ENCODE peak calls at places on chromosome 21, in six cellular contexts. One of them, this sample, is unnamed.

GRCh38 chr21:25283720-25284119 is 323.6 kb downstream of the MRPL39 start:
- DNase-seq in HFF-Myc: no peak
- DNase-seq in foreskin fibroblast: peak
- DNase-seq in upper lobe of left lung: no peak
- DNase-seq in choroid plexus epithelial cell: peak
- DNase-seq in left ventricle myocardium inferior: no peak
- DNase-seq in this sample: peak

GRCh38 chr21:15063821-15064575 is 802 bp downstream of the NRIP1 start:
- DNase-seq in HFF-Myc: no peak
- DNase-seq in foreskin fibroblast: peak
- DNase-seq in upper lobe of left lung: peak
- DNase-seq in choroid plexus epithelial cell: peak
- DNase-seq in left ventricle myocardium inferior: peak
- DNase-seq in this sample: peak

GRCh38 chr21:32978346-32979270 is 47.1 kb upstream of the OLIG2 start:
- DNase-seq in HFF-Myc: no peak
- DNase-seq in foreskin fibroblast: no peak
- DNase-seq in upper lobe of left lung: no peak
- DNase-seq in choroid plexus epithelial cell: no peak
- DNase-seq in left ventricle myocardium inferior: no peak
- DNase-seq in this sample: no peak

GRCh38 chr21:40471103-40471502 is 375.9 kb downstream of the DSCAM start:
- DNase-seq in HFF-Myc: no peak
- DNase-seq in foreskin fibroblast: no peak
- DNase-seq in upper lobe of left lung: no peak
- DNase-seq in choroid plexus epithelial cell: no peak
- DNase-seq in left ventricle myocardium inferior: no peak
- DNase-seq in this sample: no peak

GRCh38 chr21:44255519-44255981 is 6.1 kb downstream of the DNMT3L start:
- DNase-seq in HFF-Myc: no peak
- DNase-seq in foreskin fibroblast: peak
- DNase-seq in upper lobe of left lung: no peak
- DNase-seq in choroid plexus epithelial cell: peak
- DNase-seq in left ventricle myocardium inferior: no peak
- DNase-seq in this sample: no peak

GRCh38 chr21:14251336-14251735 is 35.4 kb downstream of the RBM11 start:
- DNase-seq in HFF-Myc: no peak
- DNase-seq in foreskin fibroblast: no peak
- DNase-seq in upper lobe of left lung: no peak
- DNase-seq in choroid plexus epithelial cell: no peak
- DNase-seq in left ventricle myocardium inferior: no peak
- DNase-seq in this sample: no peak

GRCh38 chr21:44326716-44327602 is 12.2 kb downstream of the CFAP410 start:
- DNase-seq in HFF-Myc: no peak
- DNase-seq in foreskin fibroblast: no peak
- DNase-seq in upper lobe of left lung: no peak
- DNase-seq in choroid plexus epithelial cell: no peak
- DNase-seq in left ventricle myocardium inferior: no peak
- DNase-seq in this sample: no peak

GRCh38 chr21:42503711-42504110 is 7.7 kb upstream of the RSPH1 start:
- DNase-seq in HFF-Myc: no peak
- DNase-seq in foreskin fibroblast: no peak
- DNase-seq in upper lobe of left lung: no peak
- DNase-seq in choroid plexus epithelial cell: no peak
- DNase-seq in left ventricle myocardium inferior: no peak
- DNase-seq in this sample: no peak

GRCh38 chr21:42102063-42102462 is 30.9 kb downstream of the UMODL1 start:
- DNase-seq in HFF-Myc: no peak
- DNase-seq in foreskin fibroblast: no peak
- DNase-seq in upper lobe of left lung: no peak
- DNase-seq in choroid plexus epithelial cell: no peak
- DNase-seq in left ventricle myocardium inferior: no peak
- DNase-seq in this sample: no peak

GRCh38 chr21:26982767-26983166 is 15.9 kb upstream of the ADAMTS5 start:
- DNase-seq in HFF-Myc: no peak
- DNase-seq in foreskin fibroblast: peak
- DNase-seq in upper lobe of left lung: peak
- DNase-seq in choroid plexus epithelial cell: peak
- DNase-seq in left ventricle myocardium inferior: no peak
- DNase-seq in this sample: peak

GRCh38 chr21:14215971-14216621 is at the start of gene RBM11:
- DNase-seq in HFF-Myc: peak
- DNase-seq in foreskin fibroblast: no peak
- DNase-seq in upper lobe of left lung: peak
- DNase-seq in choroid plexus epithelial cell: peak
- DNase-seq in left ventricle myocardium inferior: peak
- DNase-seq in this sample: peak

GRCh38 chr21:25956993-25957714 is 213.4 kb downstream of the APP start:
- DNase-seq in HFF-Myc: no peak
- DNase-seq in foreskin fibroblast: peak
- DNase-seq in upper lobe of left lung: no peak
- DNase-seq in choroid plexus epithelial cell: peak
- DNase-seq in left ventricle myocardium inferior: no peak
- DNase-seq in this sample: peak

GRCh38 chr21:28818663-28819278 is 173.9 kb downstream of the LTN1 start:
- DNase-seq in HFF-Myc: no peak
- DNase-seq in foreskin fibroblast: no peak
- DNase-seq in upper lobe of left lung: no peak
- DNase-seq in choroid plexus epithelial cell: peak
- DNase-seq in left ventricle myocardium inferior: no peak
- DNase-seq in this sample: no peak

GRCh38 chr21:26686278-26686677 is 113.2 kb upstream of the CYYR1 start:
- DNase-seq in HFF-Myc: peak
- DNase-seq in foreskin fibroblast: no peak
- DNase-seq in upper lobe of left lung: no peak
- DNase-seq in choroid plexus epithelial cell: peak
- DNase-seq in left ventricle myocardium inferior: no peak
- DNase-seq in this sample: peak

GRCh38 chr21:41706263-41706639 is 60.6 kb downstream of the RIPK4 start:
- DNase-seq in HFF-Myc: no peak
- DNase-seq in foreskin fibroblast: no peak
- DNase-seq in upper lobe of left lung: no peak
- DNase-seq in choroid plexus epithelial cell: no peak
- DNase-seq in left ventricle myocardium inferior: no peak
- DNase-seq in this sample: no peak

GRCh38 chr21:29084372-29084771 is 10.9 kb upstream of the CCT8 start:
- DNase-seq in HFF-Myc: no peak
- DNase-seq in foreskin fibroblast: no peak
- DNase-seq in upper lobe of left lung: no peak
- DNase-seq in choroid plexus epithelial cell: no peak
- DNase-seq in left ventricle myocardium inferior: no peak
- DNase-seq in this sample: no peak

GRCh38 chr21:25176637-25177412 is 430.5 kb downstream of the MRPL39 start:
- DNase-seq in HFF-Myc: no peak
- DNase-seq in foreskin fibroblast: no peak
- DNase-seq in upper lobe of left lung: no peak
- DNase-seq in choroid plexus epithelial cell: no peak
- DNase-seq in left ventricle myocardium inferior: no peak
- DNase-seq in this sample: no peak

GRCh38 chr21:42609806-42610205 is 43.6 kb upstream of the PDE9A start:
- DNase-seq in HFF-Myc: no peak
- DNase-seq in foreskin fibroblast: no peak
- DNase-seq in upper lobe of left lung: peak
- DNase-seq in choroid plexus epithelial cell: no peak
- DNase-seq in left ventricle myocardium inferior: no peak
- DNase-seq in this sample: no peak

GRCh38 chr21:41166947-41167346 is 1.0 kb upstream of the BACE2 start:
- DNase-seq in HFF-Myc: no peak
- DNase-seq in foreskin fibroblast: no peak
- DNase-seq in upper lobe of left lung: no peak
- DNase-seq in choroid plexus epithelial cell: no peak
- DNase-seq in left ventricle myocardium inferior: peak
- DNase-seq in this sample: peak

GRCh38 chr21:42002421-42002958 is 7.7 kb downstream of the ZBTB21 start:
- DNase-seq in HFF-Myc: peak
- DNase-seq in foreskin fibroblast: peak
- DNase-seq in upper lobe of left lung: no peak
- DNase-seq in choroid plexus epithelial cell: peak
- DNase-seq in left ventricle myocardium inferior: no peak
- DNase-seq in this sample: no peak

GRCh38 chr21:27171704-27172103 is 204.8 kb upstream of the ADAMTS5 start:
- DNase-seq in HFF-Myc: no peak
- DNase-seq in foreskin fibroblast: peak
- DNase-seq in upper lobe of left lung: no peak
- DNase-seq in choroid plexus epithelial cell: peak
- DNase-seq in left ventricle myocardium inferior: no peak
- DNase-seq in this sample: peak

GRCh38 chr21:43880111-43880985 is 15.3 kb downstream of the AGPAT3 start:
- DNase-seq in HFF-Myc: no peak
- DNase-seq in foreskin fibroblast: no peak
- DNase-seq in upper lobe of left lung: peak
- DNase-seq in choroid plexus epithelial cell: no peak
- DNase-seq in left ventricle myocardium inferior: no peak
- DNase-seq in this sample: no peak

GRCh38 chr21:44286716-44287632 is 1.3 kb downstream of the AIRE start:
- DNase-seq in HFF-Myc: no peak
- DNase-seq in foreskin fibroblast: no peak
- DNase-seq in upper lobe of left lung: no peak
- DNase-seq in choroid plexus epithelial cell: no peak
- DNase-seq in left ventricle myocardium inferior: no peak
- DNase-seq in this sample: no peak

GRCh38 chr21:38083534-38083933 is 167.3 kb upstream of the KCNJ6 start:
- DNase-seq in HFF-Myc: no peak
- DNase-seq in foreskin fibroblast: no peak
- DNase-seq in upper lobe of left lung: no peak
- DNase-seq in choroid plexus epithelial cell: no peak
- DNase-seq in left ventricle myocardium inferior: no peak
- DNase-seq in this sample: no peak

GRCh38 chr21:43005635-43006034 is 31.3 kb downstream of the PKNOX1 start:
- DNase-seq in HFF-Myc: no peak
- DNase-seq in foreskin fibroblast: no peak
- DNase-seq in upper lobe of left lung: no peak
- DNase-seq in choroid plexus epithelial cell: no peak
- DNase-seq in left ventricle myocardium inferior: no peak
- DNase-seq in this sample: no peak

GRCh38 chr21:16117851-16118592 is 388.2 kb downstream of the USP25 start:
- DNase-seq in HFF-Myc: peak
- DNase-seq in foreskin fibroblast: peak
- DNase-seq in upper lobe of left lung: no peak
- DNase-seq in choroid plexus epithelial cell: peak
- DNase-seq in left ventricle myocardium inferior: no peak
- DNase-seq in this sample: peak

GRCh38 chr21:41943468-41944250 is 10.2 kb downstream of the C2CD2 start:
- DNase-seq in HFF-Myc: no peak
- DNase-seq in foreskin fibroblast: no peak
- DNase-seq in upper lobe of left lung: no peak
- DNase-seq in choroid plexus epithelial cell: no peak
- DNase-seq in left ventricle myocardium inferior: no peak
- DNase-seq in this sample: no peak

GRCh38 chr21:27047331-27048314 is 80.7 kb upstream of the ADAMTS5 start:
- DNase-seq in HFF-Myc: peak
- DNase-seq in foreskin fibroblast: peak
- DNase-seq in upper lobe of left lung: no peak
- DNase-seq in choroid plexus epithelial cell: peak
- DNase-seq in left ventricle myocardium inferior: no peak
- DNase-seq in this sample: no peak

GRCh38 chr21:17386498-17386897 is 126.3 kb upstream of the CXADR start:
- DNase-seq in HFF-Myc: no peak
- DNase-seq in foreskin fibroblast: no peak
- DNase-seq in upper lobe of left lung: no peak
- DNase-seq in choroid plexus epithelial cell: no peak
- DNase-seq in left ventricle myocardium inferior: no peak
- DNase-seq in this sample: no peak

GRCh38 chr21:36165356-36165755 is 8.7 kb downstream of the DOP1B start:
- DNase-seq in HFF-Myc: no peak
- DNase-seq in foreskin fibroblast: no peak
- DNase-seq in upper lobe of left lung: no peak
- DNase-seq in choroid plexus epithelial cell: no peak
- DNase-seq in left ventricle myocardium inferior: no peak
- DNase-seq in this sample: no peak

GRCh38 chr21:36166705-36167104 is 10.1 kb downstream of the DOP1B start:
- DNase-seq in HFF-Myc: no peak
- DNase-seq in foreskin fibroblast: no peak
- DNase-seq in upper lobe of left lung: no peak
- DNase-seq in choroid plexus epithelial cell: no peak
- DNase-seq in left ventricle myocardium inferior: no peak
- DNase-seq in this sample: no peak

GRCh38 chr21:36163780-36164426 is 7.3 kb downstream of the DOP1B start:
- DNase-seq in HFF-Myc: no peak
- DNase-seq in foreskin fibroblast: no peak
- DNase-seq in upper lobe of left lung: no peak
- DNase-seq in choroid plexus epithelial cell: no peak
- DNase-seq in left ventricle myocardium inferior: no peak
- DNase-seq in this sample: no peak

GRCh38 chr21:36162631-36163030 is 6.0 kb downstream of the DOP1B start:
- DNase-seq in HFF-Myc: no peak
- DNase-seq in foreskin fibroblast: no peak
- DNase-seq in upper lobe of left lung: no peak
- DNase-seq in choroid plexus epithelial cell: no peak
- DNase-seq in left ventricle myocardium inferior: no peak
- DNase-seq in this sample: no peak

GRCh38 chr21:36164427-36164784 is 7.8 kb downstream of the DOP1B start:
- DNase-seq in HFF-Myc: no peak
- DNase-seq in foreskin fibroblast: no peak
- DNase-seq in upper lobe of left lung: no peak
- DNase-seq in choroid plexus epithelial cell: peak
- DNase-seq in left ventricle myocardium inferior: no peak
- DNase-seq in this sample: peak
- H3K4me3 ChIP-seq in HFF-Myc: no peak
- H3K4me3 ChIP-seq in foreskin fibroblast: no peak
- H3K4me3 ChIP-seq in upper lobe of left lung: no peak
- H3K4me3 ChIP-seq in choroid plexus epithelial cell: no peak
- H3K4me3 ChIP-seq in left ventricle myocardium inferior: no peak
- H3K4me3 ChIP-seq in this sample: no peak

GRCh38 chr21:31659286-31660133 is at the start of gene SOD1:
- DNase-seq in HFF-Myc: peak
- DNase-seq in foreskin fibroblast: peak
- DNase-seq in upper lobe of left lung: peak
- DNase-seq in choroid plexus epithelial cell: peak
- DNase-seq in left ventricle myocardium inferior: peak
- DNase-seq in this sample: peak
- H3K4me3 ChIP-seq in HFF-Myc: peak
- H3K4me3 ChIP-seq in foreskin fibroblast: peak
- H3K4me3 ChIP-seq in upper lobe of left lung: peak
- H3K4me3 ChIP-seq in choroid plexus epithelial cell: peak
- H3K4me3 ChIP-seq in left ventricle myocardium inferior: peak
- H3K4me3 ChIP-seq in this sample: peak

GRCh38 chr21:37074546-37074945 is 1.5 kb downstream of the TTC3 start:
- DNase-seq in HFF-Myc: no peak
- DNase-seq in foreskin fibroblast: no peak
- DNase-seq in upper lobe of left lung: no peak
- DNase-seq in choroid plexus epithelial cell: no peak
- DNase-seq in left ventricle myocardium inferior: no peak
- DNase-seq in this sample: no peak
- H3K4me3 ChIP-seq in HFF-Myc: peak
- H3K4me3 ChIP-seq in foreskin fibroblast: peak
- H3K4me3 ChIP-seq in upper lobe of left lung: peak
- H3K4me3 ChIP-seq in choroid plexus epithelial cell: peak
- H3K4me3 ChIP-seq in left ventricle myocardium inferior: peak
- H3K4me3 ChIP-seq in this sample: peak

DNA sequence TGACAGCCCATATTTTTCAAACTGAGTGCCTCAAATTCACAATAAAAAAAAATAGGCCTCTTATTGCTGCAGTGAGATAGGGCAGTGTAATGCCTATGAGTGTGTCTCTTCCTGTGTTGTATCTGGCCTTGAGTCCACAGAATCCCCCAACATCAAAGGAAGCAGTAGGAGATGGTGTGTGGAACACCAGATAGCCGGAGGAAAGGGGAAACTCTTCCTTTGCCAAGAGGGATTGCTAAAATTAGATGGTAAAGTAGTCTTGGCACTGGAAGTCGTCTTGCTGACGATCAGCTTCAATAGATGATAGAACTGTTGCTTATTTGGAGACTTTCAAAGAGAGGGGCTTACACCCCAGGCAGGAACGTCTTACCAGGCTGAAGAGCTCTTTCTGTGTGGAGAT is 51.8 kb downstream of the RUNX1 start:
- DNase-seq in HFF-Myc: no peak
- DNase-seq in foreskin fibroblast: no peak
- DNase-seq in upper lobe of left lung: no peak
- DNase-seq in choroid plexus epithelial cell: no peak
- DNase-seq in left ventricle myocardium inferior: no peak
- DNase-seq in this sample: no peak
- H3K4me3 ChIP-seq in HFF-Myc: no peak
- H3K4me3 ChIP-seq in foreskin fibroblast: no peak
- H3K4me3 ChIP-seq in upper lobe of left lung: no peak
- H3K4me3 ChIP-seq in choroid plexus epithelial cell: no peak
- H3K4me3 ChIP-seq in left ventricle myocardium inferior: no peak
- H3K4me3 ChIP-seq in this sample: no peak